ENCODE peak calls at places on chromosomes 5 and 9, in seven cellular contexts. C, M, L, N, Z, D and Y are unnamed samples.

GRCh38 chr9:131530546-131530929 is 525 bp downstream of the UCK1 start:
- DNase-seq in C (no peak), M (peak; percentile 31), L (peak; percentile 18), N (no peak), Z (peak; percentile 49), D (no peak), Y (peak; percentile 6)

GRCh38 chr5:38670878-38671277 is 114.4 kb upstream of the LIFR start:
- DNase-seq in C (peak; percentile 40), M (peak; percentile 70), L (peak; percentile 73), N (no peak), Z (no peak), D (no peak), Y (no peak)

GRCh38 chr5:453725-454481 is 10.9 kb downstream of the EXOC3 start:
- DNase-seq in C (no peak), M (no peak), L (no peak), N (no peak), Z (no peak), D (no peak), Y (no peak)

GRCh38 chr5:132777209-132778069 is at the start of gene SEPTIN8:
- DNase-seq in C (no peak), M (peak; percentile 42), L (peak; percentile 43), N (peak; percentile 7), Z (peak; percentile 63), D (peak; percentile 55), Y (no peak)

GRCh38 chr9:75993434-75993833 is 103.0 kb downstream of the PCSK5 start:
- DNase-seq in C (no peak), M (peak; percentile 39), L (peak; percentile 80), N (no peak), Z (no peak), D (no peak), Y (peak; percentile 40)

GRCh38 chr9:115373000-115373709 is 255.2 kb upstream of the TNC start:
- DNase-seq in C (peak; percentile 74), M (peak; percentile 69), L (peak; percentile 98), N (no peak), Z (no peak), D (peak; percentile 18), Y (peak; percentile 96)

GRCh38 chr9:115013998-115014397 is 83.6 kb upstream of the TNFSF8 start:
- DNase-seq in C (no peak), M (peak; percentile 80), L (peak; percentile 84), N (peak; percentile 70), Z (peak; percentile 52), D (peak; percentile 82), Y (no peak)

GRCh38 chr5:17024686-17025180 is 88.6 kb upstream of the MYO10 start:
- DNase-seq in C (no peak), M (peak; percentile 21), L (peak; percentile 54), N (no peak), Z (no peak), D (no peak), Y (no peak)

GRCh38 chr9:133135193-133135745 is 14.2 kb upstream of the RALGDS start:
- DNase-seq in C (no peak), M (peak; percentile 78), L (peak; percentile 88), N (no peak), Z (peak; percentile 68), D (no peak), Y (peak; percentile 55)

GRCh38 chr5:75020016-75020656 is 32.2 kb downstream of the GCNT4 start:
- DNase-seq in C (no peak), M (no peak), L (no peak), N (no peak), Z (no peak), D (no peak), Y (no peak)

GRCh38 chr5:7419846-7420245 is 23.9 kb downstream of the ADCY2 start:
- DNase-seq in C (no peak), M (no peak), L (no peak), N (no peak), Z (no peak), D (no peak), Y (no peak)

GRCh38 chr5:1860949-1861348 is 21.8 kb downstream of the IRX4 start:
- DNase-seq in C (no peak), M (no peak), L (no peak), N (no peak), Z (no peak), D (no peak), Y (no peak)

GRCh38 chr5:172973931-172974330 is 9.6 kb upstream of the ATP6V0E1 start:
- DNase-seq in C (no peak), M (peak; percentile 56), L (no peak), N (no peak), Z (no peak), D (no peak), Y (no peak)

GRCh38 chr9:135222991-135223760 is 135.7 kb downstream of the OLFM1 start:
- DNase-seq in C (no peak), M (no peak), L (no peak), N (no peak), Z (no peak), D (no peak), Y (no peak)

GRCh38 chr5:90381213-90381929 is 28.2 kb downstream of the CETN3 start:
- DNase-seq in C (no peak), M (no peak), L (no peak), N (no peak), Z (no peak), D (peak; percentile 21), Y (no peak)

GRCh38 chr5:135060021-135060420 is 26.0 kb upstream of the PITX1 start:
- DNase-seq in C (no peak), M (no peak), L (no peak), N (no peak), Z (no peak), D (no peak), Y (no peak)

GRCh38 chr5:116626945-116627679 is 52.5 kb upstream of the SEMA6A start:
- DNase-seq in C (no peak), M (no peak), L (peak; percentile 2), N (no peak), Z (no peak), D (no peak), Y (no peak)

GRCh38 chr5:74956278-74956677 is 90.1 kb upstream of the FAM169A start:
- DNase-seq in C (no peak), M (no peak), L (no peak), N (no peak), Z (no peak), D (no peak), Y (no peak)

GRCh38 chr9:82332018-82332773 is 343.6 kb downstream of the SPATA31D1 start:
- DNase-seq in C (peak; percentile 74), M (peak; percentile 76), L (peak; percentile 76), N (no peak), Z (no peak), D (no peak), Y (peak; percentile 56)

GRCh38 chr9:108163321-108164005 is 673.9 kb upstream of the KLF4 start:
- DNase-seq in C (no peak), M (peak; percentile 49), L (peak; percentile 76), N (no peak), Z (no peak), D (no peak), Y (no peak)

GRCh38 chr5:152638996-152639552 is 234.0 kb upstream of the NMUR2 start:
- DNase-seq in C (no peak), M (no peak), L (peak; percentile 6), N (no peak), Z (no peak), D (no peak), Y (no peak)

GRCh38 chr5:149322518-149322917 is 22.8 kb upstream of the GRPEL2 start:
- DNase-seq in C (no peak), M (no peak), L (no peak), N (no peak), Z (no peak), D (no peak), Y (no peak)

GRCh38 chr5:149323235-149324205 is 21.8 kb upstream of the GRPEL2 start:
- DNase-seq in C (no peak), M (peak; percentile 80), L (peak; percentile 73), N (no peak), Z (no peak), D (no peak), Y (no peak)

GRCh38 chr5:149317281-149318048 is 27.8 kb upstream of the GRPEL2 start:
- DNase-seq in C (no peak), M (peak; percentile 74), L (peak; percentile 58), N (no peak), Z (no peak), D (peak; percentile 53), Y (no peak)

GRCh38 chr5:149319174-149319573 is 26.1 kb upstream of the GRPEL2 start:
- DNase-seq in C (no peak), M (no peak), L (no peak), N (no peak), Z (no peak), D (no peak), Y (no peak)

DNA sequence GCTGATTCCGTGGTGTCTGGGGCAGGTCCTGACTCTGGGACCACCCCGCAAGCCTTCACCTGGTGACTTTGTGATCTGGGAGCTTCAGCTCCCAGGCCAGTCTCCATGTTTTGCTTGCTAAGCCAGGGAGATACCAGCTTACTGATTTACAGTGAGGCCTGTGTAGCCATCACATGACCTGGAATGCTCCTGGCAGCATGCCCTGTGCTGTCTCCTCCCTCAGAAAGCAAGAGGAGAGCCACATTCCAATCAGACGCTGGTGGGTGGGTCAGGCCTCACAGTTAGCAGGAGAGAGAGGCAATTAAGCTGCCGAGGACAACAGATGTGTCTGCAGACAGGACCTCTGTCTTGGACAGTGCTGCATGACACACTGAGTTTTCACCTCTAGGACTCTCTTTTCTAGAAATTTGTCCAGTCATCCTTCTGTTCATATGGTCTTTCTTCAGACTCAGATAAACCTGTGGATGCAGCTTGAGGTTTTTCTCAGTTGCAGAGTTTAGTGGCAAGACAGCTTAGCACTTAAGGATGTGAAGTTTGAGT is 24.4 kb upstream of the GRPEL2 start:
- DNase-seq in C (peak; percentile 82), M (peak; percentile 97), L (peak; percentile 91), N (no peak), Z (peak; percentile 91), D (no peak), Y (peak; percentile 84)
- H3K4me3 ChIP-seq in C (no peak overlapping the region), M (no peak overlapping the region), L (no peak overlapping the region), N (no peak overlapping the region), Z (no peak overlapping the region), D (no peak overlapping the region), Y (no peak overlapping the region)

GRCh38 chr5:43231977-43232376 is 40.0 kb downstream of the NIM1K start:
- DNase-seq in C (no peak), M (peak; percentile 4), L (peak; percentile 21), N (no peak), Z (no peak), D (peak; percentile 24), Y (no peak)
- TF ChIP-seq CTCF in C (no peak), M (peak; percentile 18), L (peak; percentile 23), N (no peak), Z (no peak), D (no peak), Y (peak; percentile 56)

DNA sequence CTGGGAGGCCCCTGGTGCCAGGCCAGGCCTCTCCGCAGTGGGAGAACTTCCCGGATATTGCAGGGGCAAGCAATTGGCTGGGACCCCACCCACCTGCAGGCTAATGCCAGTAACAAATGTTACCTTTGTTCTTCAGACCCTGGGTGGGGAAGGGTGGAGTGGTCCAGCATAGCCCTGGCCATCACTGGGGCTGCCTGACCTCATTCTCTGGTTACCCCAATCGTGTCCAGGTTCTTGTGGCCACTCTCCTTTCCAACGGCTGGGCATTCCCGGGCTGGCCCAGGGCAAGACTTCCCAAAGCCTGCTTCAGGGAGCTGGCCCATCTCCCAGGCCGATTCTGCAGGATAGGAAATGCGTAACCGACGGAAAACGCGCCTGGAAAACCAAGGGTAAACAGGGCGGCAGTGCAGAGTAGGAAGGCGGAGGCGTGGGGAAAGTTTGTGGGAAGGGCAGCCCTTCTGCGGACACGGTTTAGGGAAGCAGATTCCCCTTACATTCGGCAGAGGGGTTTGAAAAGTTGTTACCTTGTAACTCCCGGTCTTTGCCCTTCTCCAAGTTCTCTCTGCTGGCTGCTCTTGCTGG is 3.6 kb downstream of the NRARP start:
- DNase-seq in C (no peak), M (peak; percentile 59), L (no peak), N (no peak), Z (peak; percentile 31), D (no peak), Y (no peak)
- H3K4me3 ChIP-seq in C (no peak overlapping the region), M (no peak overlapping the region), L (no peak overlapping the region), N (no peak overlapping the region), Z (no peak overlapping the region), D (no peak overlapping the region), Y (no peak overlapping the region)

GRCh38 chr9:98118640-98119601 is at the start of gene TRIM14:
- DNase-seq in C (no peak), M (peak; percentile 63), L (peak; percentile 44), N (peak; percentile 31), Z (peak; percentile 35), D (peak; percentile 91), Y (no peak)
- TF ChIP-seq CTCF in C (peak; percentile 33), M (peak; percentile 23), L (peak; percentile 19), N (no peak), Z (no peak), D (no peak), Y (no peak)